ENCODE peak calls at places on chromosomes 16 and 17, in ten cellular contexts. One of them, this sample, is unnamed.

GRCh38 chr17:869067-869466 is 86.9 kb downstream of the MRM3 start:
- DNase-seq in naive thymus-derived CD4-positive, alpha-beta T cell: no peak
- DNase-seq in activated CD8-positive, alpha-beta memory T cell treated with anti-CD3 and anti-CD28 coated beads, Interleukin-2, amount 50 U/mL, for 48 hours: no peak
- DNase-seq in heart left ventricle: no peak
- DNase-seq in heart right ventricle: peak
- DNase-seq in activated CD4-positive, alpha-beta T cell treated with anti-CD3 and anti-CD28 coated beads, Interleukin-2, amount 50 U/mL, for 48 hours: no peak
- DNase-seq in activated naive CD4-positive, alpha-beta T cell treated with anti-CD3 and anti-CD28 coated beads, Interleukin-2, amount 50 U/mL, for 72 hours: no peak
- DNase-seq in AG04450: no peak
- DNase-seq in CD8-positive, alpha-beta memory T cell: no peak
- DNase-seq in GM19239: no peak
- DNase-seq in this sample: no peak

GRCh38 chr17:79057727-79058400 is 16.8 kb upstream of the ENGASE start:
- DNase-seq in naive thymus-derived CD4-positive, alpha-beta T cell: no peak
- DNase-seq in activated CD8-positive, alpha-beta memory T cell treated with anti-CD3 and anti-CD28 coated beads, Interleukin-2, amount 50 U/mL, for 48 hours: no peak
- DNase-seq in heart left ventricle: no peak
- DNase-seq in heart right ventricle: no peak
- DNase-seq in activated CD4-positive, alpha-beta T cell treated with anti-CD3 and anti-CD28 coated beads, Interleukin-2, amount 50 U/mL, for 48 hours: no peak
- DNase-seq in activated naive CD4-positive, alpha-beta T cell treated with anti-CD3 and anti-CD28 coated beads, Interleukin-2, amount 50 U/mL, for 72 hours: no peak
- DNase-seq in AG04450: no peak
- DNase-seq in CD8-positive, alpha-beta memory T cell: no peak
- DNase-seq in GM19239: no peak
- DNase-seq in this sample: no peak

GRCh38 chr17:18951941-18952842 is at the start of gene SLC5A10:
- DNase-seq in naive thymus-derived CD4-positive, alpha-beta T cell: no peak
- DNase-seq in activated CD8-positive, alpha-beta memory T cell treated with anti-CD3 and anti-CD28 coated beads, Interleukin-2, amount 50 U/mL, for 48 hours: no peak
- DNase-seq in heart left ventricle: no peak
- DNase-seq in heart right ventricle: no peak
- DNase-seq in activated CD4-positive, alpha-beta T cell treated with anti-CD3 and anti-CD28 coated beads, Interleukin-2, amount 50 U/mL, for 48 hours: no peak
- DNase-seq in activated naive CD4-positive, alpha-beta T cell treated with anti-CD3 and anti-CD28 coated beads, Interleukin-2, amount 50 U/mL, for 72 hours: no peak
- DNase-seq in AG04450: no peak
- DNase-seq in CD8-positive, alpha-beta memory T cell: no peak
- DNase-seq in GM19239: no peak
- DNase-seq in this sample: no peak

GRCh38 chr16:10039220-10040096 is 142.8 kb downstream of the GRIN2A start:
- DNase-seq in naive thymus-derived CD4-positive, alpha-beta T cell: no peak
- DNase-seq in activated CD8-positive, alpha-beta memory T cell treated with anti-CD3 and anti-CD28 coated beads, Interleukin-2, amount 50 U/mL, for 48 hours: no peak
- DNase-seq in heart left ventricle: peak
- DNase-seq in heart right ventricle: peak
- DNase-seq in activated CD4-positive, alpha-beta T cell treated with anti-CD3 and anti-CD28 coated beads, Interleukin-2, amount 50 U/mL, for 48 hours: no peak
- DNase-seq in activated naive CD4-positive, alpha-beta T cell treated with anti-CD3 and anti-CD28 coated beads, Interleukin-2, amount 50 U/mL, for 72 hours: no peak
- DNase-seq in AG04450: no peak
- DNase-seq in CD8-positive, alpha-beta memory T cell: no peak
- DNase-seq in GM19239: peak
- DNase-seq in this sample: peak

GRCh38 chr16:13332713-13333255 is 431.4 kb downstream of the SHISA9 start:
- DNase-seq in naive thymus-derived CD4-positive, alpha-beta T cell: no peak
- DNase-seq in activated CD8-positive, alpha-beta memory T cell treated with anti-CD3 and anti-CD28 coated beads, Interleukin-2, amount 50 U/mL, for 48 hours: no peak
- DNase-seq in heart left ventricle: no peak
- DNase-seq in heart right ventricle: no peak
- DNase-seq in activated CD4-positive, alpha-beta T cell treated with anti-CD3 and anti-CD28 coated beads, Interleukin-2, amount 50 U/mL, for 48 hours: no peak
- DNase-seq in activated naive CD4-positive, alpha-beta T cell treated with anti-CD3 and anti-CD28 coated beads, Interleukin-2, amount 50 U/mL, for 72 hours: no peak
- DNase-seq in AG04450: no peak
- DNase-seq in CD8-positive, alpha-beta memory T cell: no peak
- DNase-seq in GM19239: no peak
- DNase-seq in this sample: no peak

GRCh38 chr16:15690296-15690695 is 40.3 kb downstream of the NDE1 start:
- DNase-seq in naive thymus-derived CD4-positive, alpha-beta T cell: no peak
- DNase-seq in activated CD8-positive, alpha-beta memory T cell treated with anti-CD3 and anti-CD28 coated beads, Interleukin-2, amount 50 U/mL, for 48 hours: no peak
- DNase-seq in heart left ventricle: no peak
- DNase-seq in heart right ventricle: no peak
- DNase-seq in activated CD4-positive, alpha-beta T cell treated with anti-CD3 and anti-CD28 coated beads, Interleukin-2, amount 50 U/mL, for 48 hours: no peak
- DNase-seq in activated naive CD4-positive, alpha-beta T cell treated with anti-CD3 and anti-CD28 coated beads, Interleukin-2, amount 50 U/mL, for 72 hours: no peak
- DNase-seq in AG04450: no peak
- DNase-seq in CD8-positive, alpha-beta memory T cell: no peak
- DNase-seq in GM19239: no peak
- DNase-seq in this sample: no peak

GRCh38 chr17:15896277-15896676 is 48.7 kb upstream of the ADORA2B start:
- DNase-seq in naive thymus-derived CD4-positive, alpha-beta T cell: no peak
- DNase-seq in activated CD8-positive, alpha-beta memory T cell treated with anti-CD3 and anti-CD28 coated beads, Interleukin-2, amount 50 U/mL, for 48 hours: no peak
- DNase-seq in heart left ventricle: no peak
- DNase-seq in heart right ventricle: no peak
- DNase-seq in activated CD4-positive, alpha-beta T cell treated with anti-CD3 and anti-CD28 coated beads, Interleukin-2, amount 50 U/mL, for 48 hours: no peak
- DNase-seq in activated naive CD4-positive, alpha-beta T cell treated with anti-CD3 and anti-CD28 coated beads, Interleukin-2, amount 50 U/mL, for 72 hours: no peak
- DNase-seq in AG04450: no peak
- DNase-seq in CD8-positive, alpha-beta memory T cell: no peak
- DNase-seq in GM19239: no peak
- DNase-seq in this sample: no peak

GRCh38 chr16:87212026-87212425 is 105.2 kb downstream of the C16orf95 start:
- DNase-seq in naive thymus-derived CD4-positive, alpha-beta T cell: no peak
- DNase-seq in activated CD8-positive, alpha-beta memory T cell treated with anti-CD3 and anti-CD28 coated beads, Interleukin-2, amount 50 U/mL, for 48 hours: no peak
- DNase-seq in heart left ventricle: no peak
- DNase-seq in heart right ventricle: no peak
- DNase-seq in activated CD4-positive, alpha-beta T cell treated with anti-CD3 and anti-CD28 coated beads, Interleukin-2, amount 50 U/mL, for 48 hours: no peak
- DNase-seq in activated naive CD4-positive, alpha-beta T cell treated with anti-CD3 and anti-CD28 coated beads, Interleukin-2, amount 50 U/mL, for 72 hours: no peak
- DNase-seq in AG04450: no peak
- DNase-seq in CD8-positive, alpha-beta memory T cell: no peak
- DNase-seq in GM19239: no peak
- DNase-seq in this sample: no peak

GRCh38 chr17:77857613-77858012 is 100.9 kb upstream of the TNRC6C start:
- DNase-seq in naive thymus-derived CD4-positive, alpha-beta T cell: no peak
- DNase-seq in activated CD8-positive, alpha-beta memory T cell treated with anti-CD3 and anti-CD28 coated beads, Interleukin-2, amount 50 U/mL, for 48 hours: no peak
- DNase-seq in heart left ventricle: no peak
- DNase-seq in heart right ventricle: no peak
- DNase-seq in activated CD4-positive, alpha-beta T cell treated with anti-CD3 and anti-CD28 coated beads, Interleukin-2, amount 50 U/mL, for 48 hours: no peak
- DNase-seq in activated naive CD4-positive, alpha-beta T cell treated with anti-CD3 and anti-CD28 coated beads, Interleukin-2, amount 50 U/mL, for 72 hours: no peak
- DNase-seq in AG04450: no peak
- DNase-seq in CD8-positive, alpha-beta memory T cell: no peak
- DNase-seq in GM19239: no peak
- DNase-seq in this sample: no peak

GRCh38 chr16:46896314-46896968 is 12.3 kb downstream of the GPT2 start:
- DNase-seq in naive thymus-derived CD4-positive, alpha-beta T cell: no peak
- DNase-seq in activated CD8-positive, alpha-beta memory T cell treated with anti-CD3 and anti-CD28 coated beads, Interleukin-2, amount 50 U/mL, for 48 hours: no peak
- DNase-seq in heart left ventricle: peak
- DNase-seq in heart right ventricle: no peak
- DNase-seq in activated CD4-positive, alpha-beta T cell treated with anti-CD3 and anti-CD28 coated beads, Interleukin-2, amount 50 U/mL, for 48 hours: no peak
- DNase-seq in activated naive CD4-positive, alpha-beta T cell treated with anti-CD3 and anti-CD28 coated beads, Interleukin-2, amount 50 U/mL, for 72 hours: no peak
- DNase-seq in AG04450: no peak
- DNase-seq in CD8-positive, alpha-beta memory T cell: no peak
- DNase-seq in GM19239: no peak
- DNase-seq in this sample: no peak

GRCh38 chr16:83913234-83913633 is 14.3 kb downstream of the MLYCD start:
- DNase-seq in naive thymus-derived CD4-positive, alpha-beta T cell: no peak
- DNase-seq in activated CD8-positive, alpha-beta memory T cell treated with anti-CD3 and anti-CD28 coated beads, Interleukin-2, amount 50 U/mL, for 48 hours: no peak
- DNase-seq in heart left ventricle: peak
- DNase-seq in heart right ventricle: peak
- DNase-seq in activated CD4-positive, alpha-beta T cell treated with anti-CD3 and anti-CD28 coated beads, Interleukin-2, amount 50 U/mL, for 48 hours: no peak
- DNase-seq in activated naive CD4-positive, alpha-beta T cell treated with anti-CD3 and anti-CD28 coated beads, Interleukin-2, amount 50 U/mL, for 72 hours: no peak
- DNase-seq in AG04450: no peak
- DNase-seq in CD8-positive, alpha-beta memory T cell: no peak
- DNase-seq in GM19239: no peak
- DNase-seq in this sample: no peak

GRCh38 chr17:30378191-30378796 is 433 bp upstream of the CPD start:
- DNase-seq in naive thymus-derived CD4-positive, alpha-beta T cell: peak
- DNase-seq in activated CD8-positive, alpha-beta memory T cell treated with anti-CD3 and anti-CD28 coated beads, Interleukin-2, amount 50 U/mL, for 48 hours: peak
- DNase-seq in heart left ventricle: peak
- DNase-seq in heart right ventricle: peak
- DNase-seq in activated CD4-positive, alpha-beta T cell treated with anti-CD3 and anti-CD28 coated beads, Interleukin-2, amount 50 U/mL, for 48 hours: peak
- DNase-seq in activated naive CD4-positive, alpha-beta T cell treated with anti-CD3 and anti-CD28 coated beads, Interleukin-2, amount 50 U/mL, for 72 hours: peak
- DNase-seq in AG04450: no peak
- DNase-seq in CD8-positive, alpha-beta memory T cell: peak
- DNase-seq in GM19239: no peak
- DNase-seq in this sample: peak

GRCh38 chr17:32494621-32495346 is 8.0 kb downstream of the CDK5R1 start:
- DNase-seq in naive thymus-derived CD4-positive, alpha-beta T cell: no peak
- DNase-seq in activated CD8-positive, alpha-beta memory T cell treated with anti-CD3 and anti-CD28 coated beads, Interleukin-2, amount 50 U/mL, for 48 hours: no peak
- DNase-seq in heart left ventricle: no peak
- DNase-seq in heart right ventricle: no peak
- DNase-seq in activated CD4-positive, alpha-beta T cell treated with anti-CD3 and anti-CD28 coated beads, Interleukin-2, amount 50 U/mL, for 48 hours: no peak
- DNase-seq in activated naive CD4-positive, alpha-beta T cell treated with anti-CD3 and anti-CD28 coated beads, Interleukin-2, amount 50 U/mL, for 72 hours: no peak
- DNase-seq in AG04450: no peak
- DNase-seq in CD8-positive, alpha-beta memory T cell: no peak
- DNase-seq in GM19239: no peak
- DNase-seq in this sample: no peak

GRCh38 chr17:36703860-36704266 is 102.5 kb downstream of the MRM1 start:
- DNase-seq in naive thymus-derived CD4-positive, alpha-beta T cell: peak
- DNase-seq in activated CD8-positive, alpha-beta memory T cell treated with anti-CD3 and anti-CD28 coated beads, Interleukin-2, amount 50 U/mL, for 48 hours: peak
- DNase-seq in heart left ventricle: peak
- DNase-seq in heart right ventricle: peak
- DNase-seq in activated CD4-positive, alpha-beta T cell treated with anti-CD3 and anti-CD28 coated beads, Interleukin-2, amount 50 U/mL, for 48 hours: peak
- DNase-seq in activated naive CD4-positive, alpha-beta T cell treated with anti-CD3 and anti-CD28 coated beads, Interleukin-2, amount 50 U/mL, for 72 hours: no peak
- DNase-seq in AG04450: no peak
- DNase-seq in CD8-positive, alpha-beta memory T cell: no peak
- DNase-seq in GM19239: peak
- DNase-seq in this sample: peak

GRCh38 chr16:15966420-15967222 is 17.2 kb downstream of the ABCC1 start:
- DNase-seq in naive thymus-derived CD4-positive, alpha-beta T cell: no peak
- DNase-seq in activated CD8-positive, alpha-beta memory T cell treated with anti-CD3 and anti-CD28 coated beads, Interleukin-2, amount 50 U/mL, for 48 hours: no peak
- DNase-seq in heart left ventricle: no peak
- DNase-seq in heart right ventricle: no peak
- DNase-seq in activated CD4-positive, alpha-beta T cell treated with anti-CD3 and anti-CD28 coated beads, Interleukin-2, amount 50 U/mL, for 48 hours: no peak
- DNase-seq in activated naive CD4-positive, alpha-beta T cell treated with anti-CD3 and anti-CD28 coated beads, Interleukin-2, amount 50 U/mL, for 72 hours: no peak
- DNase-seq in AG04450: peak
- DNase-seq in CD8-positive, alpha-beta memory T cell: no peak
- DNase-seq in GM19239: no peak
- DNase-seq in this sample: no peak

GRCh38 chr16:16071631-16072244 is 122.3 kb downstream of the ABCC1 start:
- DNase-seq in naive thymus-derived CD4-positive, alpha-beta T cell: no peak
- DNase-seq in activated CD8-positive, alpha-beta memory T cell treated with anti-CD3 and anti-CD28 coated beads, Interleukin-2, amount 50 U/mL, for 48 hours: no peak
- DNase-seq in heart left ventricle: peak
- DNase-seq in heart right ventricle: peak
- DNase-seq in activated CD4-positive, alpha-beta T cell treated with anti-CD3 and anti-CD28 coated beads, Interleukin-2, amount 50 U/mL, for 48 hours: no peak
- DNase-seq in activated naive CD4-positive, alpha-beta T cell treated with anti-CD3 and anti-CD28 coated beads, Interleukin-2, amount 50 U/mL, for 72 hours: no peak
- DNase-seq in AG04450: no peak
- DNase-seq in CD8-positive, alpha-beta memory T cell: no peak
- DNase-seq in GM19239: no peak
- DNase-seq in this sample: no peak

GRCh38 chr16:50697881-50698767 is 4.7 kb downstream of the NOD2 start:
- DNase-seq in naive thymus-derived CD4-positive, alpha-beta T cell: peak
- DNase-seq in activated CD8-positive, alpha-beta memory T cell treated with anti-CD3 and anti-CD28 coated beads, Interleukin-2, amount 50 U/mL, for 48 hours: peak
- DNase-seq in heart left ventricle: peak
- DNase-seq in heart right ventricle: no peak
- DNase-seq in activated CD4-positive, alpha-beta T cell treated with anti-CD3 and anti-CD28 coated beads, Interleukin-2, amount 50 U/mL, for 48 hours: peak
- DNase-seq in activated naive CD4-positive, alpha-beta T cell treated with anti-CD3 and anti-CD28 coated beads, Interleukin-2, amount 50 U/mL, for 72 hours: no peak
- DNase-seq in AG04450: no peak
- DNase-seq in CD8-positive, alpha-beta memory T cell: peak
- DNase-seq in GM19239: no peak
- DNase-seq in this sample: no peak

GRCh38 chr16:14454391-14454790 is 175.7 kb downstream of the PARN start:
- DNase-seq in naive thymus-derived CD4-positive, alpha-beta T cell: no peak
- DNase-seq in activated CD8-positive, alpha-beta memory T cell treated with anti-CD3 and anti-CD28 coated beads, Interleukin-2, amount 50 U/mL, for 48 hours: no peak
- DNase-seq in heart left ventricle: no peak
- DNase-seq in heart right ventricle: no peak
- DNase-seq in activated CD4-positive, alpha-beta T cell treated with anti-CD3 and anti-CD28 coated beads, Interleukin-2, amount 50 U/mL, for 48 hours: no peak
- DNase-seq in activated naive CD4-positive, alpha-beta T cell treated with anti-CD3 and anti-CD28 coated beads, Interleukin-2, amount 50 U/mL, for 72 hours: no peak
- DNase-seq in AG04450: peak
- DNase-seq in CD8-positive, alpha-beta memory T cell: no peak
- DNase-seq in GM19239: no peak
- DNase-seq in this sample: no peak

GRCh38 chr16:23082161-23082788 is 67.0 kb downstream of the USP31 start:
- DNase-seq in naive thymus-derived CD4-positive, alpha-beta T cell: no peak
- DNase-seq in activated CD8-positive, alpha-beta memory T cell treated with anti-CD3 and anti-CD28 coated beads, Interleukin-2, amount 50 U/mL, for 48 hours: no peak
- DNase-seq in heart left ventricle: no peak
- DNase-seq in heart right ventricle: no peak
- DNase-seq in activated CD4-positive, alpha-beta T cell treated with anti-CD3 and anti-CD28 coated beads, Interleukin-2, amount 50 U/mL, for 48 hours: no peak
- DNase-seq in activated naive CD4-positive, alpha-beta T cell treated with anti-CD3 and anti-CD28 coated beads, Interleukin-2, amount 50 U/mL, for 72 hours: no peak
- DNase-seq in AG04450: no peak
- DNase-seq in CD8-positive, alpha-beta memory T cell: no peak
- DNase-seq in GM19239: no peak
- DNase-seq in this sample: no peak

GRCh38 chr17:17420561-17421269 is 56.1 kb upstream of the MED9 start:
- DNase-seq in naive thymus-derived CD4-positive, alpha-beta T cell: no peak
- DNase-seq in activated CD8-positive, alpha-beta memory T cell treated with anti-CD3 and anti-CD28 coated beads, Interleukin-2, amount 50 U/mL, for 48 hours: no peak
- DNase-seq in heart left ventricle: peak
- DNase-seq in heart right ventricle: peak
- DNase-seq in activated CD4-positive, alpha-beta T cell treated with anti-CD3 and anti-CD28 coated beads, Interleukin-2, amount 50 U/mL, for 48 hours: no peak
- DNase-seq in activated naive CD4-positive, alpha-beta T cell treated with anti-CD3 and anti-CD28 coated beads, Interleukin-2, amount 50 U/mL, for 72 hours: no peak
- DNase-seq in AG04450: no peak
- DNase-seq in CD8-positive, alpha-beta memory T cell: no peak
- DNase-seq in GM19239: no peak
- DNase-seq in this sample: peak

GRCh38 chr16:49351119-49351518 is 22.5 kb upstream of the C16orf78 start:
- DNase-seq in naive thymus-derived CD4-positive, alpha-beta T cell: no peak
- DNase-seq in activated CD8-positive, alpha-beta memory T cell treated with anti-CD3 and anti-CD28 coated beads, Interleukin-2, amount 50 U/mL, for 48 hours: no peak
- DNase-seq in heart left ventricle: no peak
- DNase-seq in heart right ventricle: no peak
- DNase-seq in activated CD4-positive, alpha-beta T cell treated with anti-CD3 and anti-CD28 coated beads, Interleukin-2, amount 50 U/mL, for 48 hours: no peak
- DNase-seq in activated naive CD4-positive, alpha-beta T cell treated with anti-CD3 and anti-CD28 coated beads, Interleukin-2, amount 50 U/mL, for 72 hours: no peak
- DNase-seq in AG04450: no peak
- DNase-seq in CD8-positive, alpha-beta memory T cell: no peak
- DNase-seq in GM19239: no peak
- DNase-seq in this sample: no peak

GRCh38 chr16:30615358-30616076 is 5.3 kb upstream of the ZNF689 start:
- DNase-seq in naive thymus-derived CD4-positive, alpha-beta T cell: peak
- DNase-seq in activated CD8-positive, alpha-beta memory T cell treated with anti-CD3 and anti-CD28 coated beads, Interleukin-2, amount 50 U/mL, for 48 hours: peak
- DNase-seq in heart left ventricle: peak
- DNase-seq in heart right ventricle: peak
- DNase-seq in activated CD4-positive, alpha-beta T cell treated with anti-CD3 and anti-CD28 coated beads, Interleukin-2, amount 50 U/mL, for 48 hours: peak
- DNase-seq in activated naive CD4-positive, alpha-beta T cell treated with anti-CD3 and anti-CD28 coated beads, Interleukin-2, amount 50 U/mL, for 72 hours: peak
- DNase-seq in AG04450: no peak
- DNase-seq in CD8-positive, alpha-beta memory T cell: peak
- DNase-seq in GM19239: no peak
- DNase-seq in this sample: peak

GRCh38 chr16:78096386-78096785 is 3.1 kb upstream of the WWOX start:
- DNase-seq in naive thymus-derived CD4-positive, alpha-beta T cell: no peak
- DNase-seq in activated CD8-positive, alpha-beta memory T cell treated with anti-CD3 and anti-CD28 coated beads, Interleukin-2, amount 50 U/mL, for 48 hours: no peak
- DNase-seq in heart left ventricle: no peak
- DNase-seq in heart right ventricle: no peak
- DNase-seq in activated CD4-positive, alpha-beta T cell treated with anti-CD3 and anti-CD28 coated beads, Interleukin-2, amount 50 U/mL, for 48 hours: no peak
- DNase-seq in activated naive CD4-positive, alpha-beta T cell treated with anti-CD3 and anti-CD28 coated beads, Interleukin-2, amount 50 U/mL, for 72 hours: no peak
- DNase-seq in AG04450: no peak
- DNase-seq in CD8-positive, alpha-beta memory T cell: no peak
- DNase-seq in GM19239: no peak
- DNase-seq in this sample: no peak

GRCh38 chr17:51761105-51761504 is 397.4 kb downstream of the CA10 start:
- DNase-seq in naive thymus-derived CD4-positive, alpha-beta T cell: no peak
- DNase-seq in activated CD8-positive, alpha-beta memory T cell treated with anti-CD3 and anti-CD28 coated beads, Interleukin-2, amount 50 U/mL, for 48 hours: no peak
- DNase-seq in heart left ventricle: no peak
- DNase-seq in heart right ventricle: no peak
- DNase-seq in activated CD4-positive, alpha-beta T cell treated with anti-CD3 and anti-CD28 coated beads, Interleukin-2, amount 50 U/mL, for 48 hours: no peak
- DNase-seq in activated naive CD4-positive, alpha-beta T cell treated with anti-CD3 and anti-CD28 coated beads, Interleukin-2, amount 50 U/mL, for 72 hours: no peak
- DNase-seq in AG04450: no peak
- DNase-seq in CD8-positive, alpha-beta memory T cell: no peak
- DNase-seq in GM19239: no peak
- DNase-seq in this sample: no peak

This sample was measured in naive thymus-derived CD8-positive, alpha-beta T cell.